ENCODE peak calls at places on chromosomes 3 and 15, in six cellular contexts. Y is SK-N-SH, T is H1, A is HCT116, F is GM12878, Z is K562. P is an unnamed sample.

GRCh38 chr15:41955807-41956525 is 16.4 kb downstream of the EHD4 start:
- DNase-seq in Y (no peak), T (no peak), A (no peak), F (no peak), Z (no peak), P (peak)

GRCh38 chr3:78659386-78659987 is 1108.3 kb downstream of the ROBO1 start:
- DNase-seq in Y (peak), T (no peak), A (peak), F (no peak), Z (peak), P (peak)

GRCh38 chr3:184384856-184385422 is 5.1 kb downstream of the CHRD start:
- DNase-seq in Y (no peak), T (no peak), A (no peak), F (no peak), Z (no peak), P (no peak)

GRCh38 chr3:80696280-80696679 is 928.5 kb upstream of the ROBO1 start:
- DNase-seq in Y (no peak), T (no peak), A (no peak), F (no peak), Z (no peak), P (peak)

GRCh38 chr15:31457161-31457560 is 130.5 kb downstream of the KLF13 start:
- DNase-seq in Y (no peak), T (no peak), A (no peak), F (no peak), Z (no peak), P (no peak)

GRCh38 chr15:56272474-56272873 is 28.8 kb upstream of the RFX7 start:
- DNase-seq in Y (no peak), T (no peak), A (no peak), F (no peak), Z (no peak), P (no peak)

GRCh38 chr3:71185733-71186455 is 397.6 kb downstream of the FOXP1 start:
- DNase-seq in Y (no peak), T (no peak), A (no peak), F (no peak), Z (peak), P (no peak)

GRCh38 chr3:106332884-106333283 is 464.1 kb upstream of the CBLB start:
- DNase-seq in Y (no peak), T (no peak), A (no peak), F (peak), Z (no peak), P (no peak)

GRCh38 chr15:49645937-49646336 is 25.1 kb downstream of the DTWD1 start:
- DNase-seq in Y (no peak), T (no peak), A (no peak), F (no peak), Z (no peak), P (peak)

GRCh38 chr3:119700269-119700919 is 2.4 kb upstream of the CFAP91 start:
- DNase-seq in Y (no peak), T (no peak), A (no peak), F (peak), Z (no peak), P (peak)

GRCh38 chr15:78533331-78533730 is 6.9 kb upstream of the PSMA4 start:
- DNase-seq in Y (no peak), T (no peak), A (no peak), F (no peak), Z (no peak), P (no peak)

GRCh38 chr15:90665288-90666134 is 51.6 kb upstream of the BLM start:
- DNase-seq in Y (peak), T (no peak), A (peak), F (peak), Z (peak), P (peak)

GRCh38 chr3:13168391-13168790 is 95.2 kb upstream of the IQSEC1 start:
- DNase-seq in Y (no peak), T (no peak), A (no peak), F (no peak), Z (no peak), P (no peak)

GRCh38 chr3:16061491-16061890 is 113.0 kb upstream of the GALNT15 start:
- DNase-seq in Y (no peak), T (no peak), A (no peak), F (no peak), Z (no peak), P (no peak)
- H3K27ac ChIP-seq in Y (peak), T (no peak), A (no peak), F (no peak), Z (no peak), P (peak)

DNA sequence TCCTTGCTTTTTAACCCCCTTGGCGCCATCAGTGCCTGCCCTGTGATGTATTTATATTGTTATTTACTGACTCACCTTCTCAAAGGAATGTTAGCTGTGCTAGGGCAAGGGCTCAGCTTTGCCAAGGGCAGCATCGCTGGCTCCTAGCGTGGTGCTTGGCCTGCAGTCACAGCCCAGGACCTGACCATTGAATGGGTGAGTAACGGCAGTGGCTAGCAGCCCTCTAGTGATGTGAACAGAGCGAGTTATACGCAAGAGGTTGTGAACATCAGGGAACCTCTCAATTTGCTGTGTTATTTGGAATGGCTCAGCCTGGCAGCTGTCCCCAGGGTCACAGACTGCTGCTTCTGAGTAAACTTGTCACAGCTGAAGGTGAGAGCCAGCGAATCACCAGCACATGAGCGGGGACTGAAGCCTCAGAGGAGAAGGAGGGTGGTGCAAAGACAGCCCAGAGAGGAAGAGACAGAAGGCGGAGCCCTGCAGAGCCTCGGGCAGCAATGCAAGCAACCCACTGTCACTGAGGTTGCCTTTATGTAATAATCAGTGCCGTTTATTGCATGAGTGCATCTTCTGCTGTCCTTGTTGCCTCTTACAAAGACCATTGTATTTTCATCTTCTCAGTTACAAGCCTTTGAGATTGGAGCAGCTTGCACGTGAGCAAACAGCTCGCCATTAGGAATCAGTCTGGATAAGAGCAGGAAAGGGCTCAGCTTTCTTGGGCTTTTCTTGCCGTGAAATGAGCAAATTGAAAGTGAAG is 158.3 kb downstream of the SLCO3A1 start:
- DNase-seq in Y (no peak), T (no peak), A (no peak), F (no peak), Z (no peak), P (no peak)
- TF ChIP-seq JUND in Y (no peak), T (no peak), A (no peak), F (no peak), Z (no peak), P (no peak)

GRCh38 chr3:25424238-25425013 is 3.6 kb upstream of the RARB start:
- DNase-seq in Y (peak), T (no peak), A (no peak), F (no peak), Z (no peak), P (no peak)
- H3K27ac ChIP-seq in Y (peak), T (no peak), A (no peak), F (no peak), Z (no peak), P (no peak)

GRCh38 chr15:58063612-58064011 is 1.9 kb downstream of the ALDH1A2 start:
- DNase-seq in Y (no peak), T (no peak), A (no peak), F (no peak), Z (no peak), P (no peak)

GRCh38 chr15:58064119-58065010 is 1.1 kb downstream of the ALDH1A2 start:
- DNase-seq in Y (no peak), T (no peak), A (no peak), F (no peak), Z (no peak), P (no peak)

GRCh38 chr15:58066042-58066867 is 744 bp upstream of the ALDH1A2 start:
- DNase-seq in Y (peak), T (peak), A (peak), F (no peak), Z (peak), P (peak)

GRCh38 chr15:58065011-58065444 is 483 bp downstream of the ALDH1A2 start:
- DNase-seq in Y (no peak), T (peak), A (no peak), F (no peak), Z (peak), P (no peak)

GRCh38 chr15:58065445-58066041 is at the start of gene ALDH1A2:
- DNase-seq in Y (peak), T (peak), A (no peak), F (no peak), Z (peak), P (no peak)
- TF ChIP-seq JUND in Y (no peak), T (no peak), A (no peak), F (no peak), Z (no peak), P (no peak)

GRCh38 chr3:26750263-26750662 is 127.7 kb downstream of the LRRC3B start:
- DNase-seq in Y (no peak), T (no peak), A (no peak), F (no peak), Z (no peak), P (no peak)

GRCh38 chr3:26757978-26758377 is 135.4 kb downstream of the LRRC3B start:
- DNase-seq in Y (no peak), T (no peak), A (no peak), F (no peak), Z (no peak), P (no peak)

GRCh38 chr3:26753109-26753508 is 130.5 kb downstream of the LRRC3B start:
- DNase-seq in Y (no peak), T (no peak), A (no peak), F (no peak), Z (no peak), P (no peak)
- H3K27ac ChIP-seq in Y (no peak), T (no peak), A (no peak), F (no peak), Z (no peak), P (no peak)

GRCh38 chr3:46998121-46998851 is 18.8 kb downstream of the NBEAL2 start:
- DNase-seq in Y (peak), T (peak), A (peak), F (no peak), Z (peak), P (peak)
- TF ChIP-seq JUND in Y (no peak), T (no peak), A (no peak), F (no peak), Z (no peak), P (no peak)